ENCODE peak calls at places on chromosomes 2 and 18, in six cellular contexts. O, N, W, R, H and L are unnamed samples.
A peak's percentile ranks its signal among the peaks of the same experiment; 100 is the strongest.

GRCh38 chr2:199896617-199897016 is 14.5 kb upstream of the C2orf69 start:
- DNase-seq in O (no peak), N (no peak), W (no peak), R (no peak), H (no peak), L (no peak)

GRCh38 chr18:80147418-80148315 is 38.6 kb downstream of the ADNP2 start:
- DNase-seq in O (peak; percentile 80), N (peak; percentile 53), W (peak; percentile 85), R (peak; percentile 85), H (peak; percentile 84), L (peak; percentile 51)

GRCh38 chr2:64276417-64277095 is 132.3 kb upstream of the PELI1 start:
- DNase-seq in O (no peak), N (no peak), W (peak; percentile 58), R (no peak), H (no peak), L (peak; percentile 35)

GRCh38 chr18:45282101-45282812 is 333.0 kb upstream of the SLC14A2 start:
- DNase-seq in O (no peak), N (no peak), W (no peak), R (peak; percentile 1), H (no peak), L (no peak)

GRCh38 chr2:105521176-105521575 is 122.3 kb upstream of the FHL2 start:
- DNase-seq in O (no peak), N (no peak), W (peak; percentile 57), R (peak; percentile 45), H (no peak), L (peak; percentile 25)

GRCh38 chr2:11506611-11506969 is 27.3 kb upstream of the GREB1 start:
- DNase-seq in O (no peak), N (no peak), W (no peak), R (no peak), H (no peak), L (no peak)

GRCh38 chr2:45813003-45813601 is 161.6 kb downstream of the PRKCE start:
- DNase-seq in O (no peak), N (no peak), W (peak; percentile 62), R (peak; percentile 61), H (no peak), L (peak; percentile 29)

GRCh38 chr2:71619230-71619741 is 165.9 kb downstream of the DYSF start:
- DNase-seq in O (no peak), N (no peak), W (no peak), R (no peak), H (no peak), L (no peak)

GRCh38 chr2:237726401-237726830 is 72.2 kb upstream of the RBM44 start:
- DNase-seq in O (peak; percentile 60), N (no peak), W (peak; percentile 80), R (peak; percentile 84), H (peak; percentile 54), L (no peak)

GRCh38 chr2:185188656-185189055 is 549.9 kb upstream of the FSIP2 start:
- DNase-seq in O (no peak), N (no peak), W (no peak), R (no peak), H (no peak), L (peak; percentile 8)

GRCh38 chr2:187842978-187843847 is 289.0 kb upstream of the TFPI start:
- DNase-seq in O (peak; percentile 58), N (no peak), W (peak; percentile 86), R (peak; percentile 85), H (no peak), L (peak; percentile 80)

GRCh38 chr2:111898703-111899514 is 502 bp downstream of the MERTK start:
- DNase-seq in O (no peak), N (no peak), W (peak; percentile 11), R (peak; percentile 12), H (no peak), L (peak; percentile 68)

GRCh38 chr2:8154270-8154669 is 527.6 kb upstream of the ID2 start:
- DNase-seq in O (no peak), N (no peak), W (no peak), R (no peak), H (no peak), L (no peak)

GRCh38 chr2:37350034-37350433 is 5.6 kb downstream of the QPCT start:
- DNase-seq in O (no peak), N (no peak), W (no peak), R (peak; percentile 16), H (peak; percentile 9), L (no peak)

GRCh38 chr2:171344182-171344581 is 89.6 kb downstream of the METTL8 start:
- DNase-seq in O (no peak), N (no peak), W (no peak), R (no peak), H (no peak), L (no peak)

GRCh38 chr2:200466703-200467418 is 43.0 kb downstream of the KCTD18 start:
- DNase-seq in O (no peak), N (peak; percentile 38), W (peak; percentile 91), R (peak; percentile 95), H (no peak), L (no peak)

GRCh38 chr2:27198627-27199026 is 13.2 kb upstream of the ATRAID start:
- DNase-seq in O (no peak), N (no peak), W (no peak), R (no peak), H (no peak), L (no peak)

GRCh38 chr2:45797451-45798230 is 146.2 kb downstream of the PRKCE start:
- DNase-seq in O (no peak), N (no peak), W (no peak), R (no peak), H (no peak), L (peak; percentile 34)

GRCh38 chr2:68961380-68961779 is 8.7 kb upstream of the GKN2 start:
- DNase-seq in O (no peak), N (no peak), W (no peak), R (no peak), H (no peak), L (no peak)

GRCh38 chr2:44398243-44398897 is 36.6 kb downstream of the CAMKMT start:
- DNase-seq in O (no peak), N (no peak), W (no peak), R (no peak), H (no peak), L (peak; percentile 76)

GRCh38 chr2:196370386-196370785 is 199.0 kb upstream of the STK17B start:
- DNase-seq in O (no peak), N (no peak), W (no peak), R (no peak), H (no peak), L (no peak)

GRCh38 chr2:191100216-191100615 is 50.6 kb downstream of the STAT4 start:
- DNase-seq in O (no peak), N (no peak), W (no peak), R (no peak), H (no peak), L (no peak)

GRCh38 chr2:239136203-239136602 is 264.6 kb downstream of the HDAC4 start:
- DNase-seq in O (no peak), N (no peak), W (no peak), R (no peak), H (no peak), L (no peak)

GRCh38 chr18:34222025-34222395 is 2.7 kb downstream of the NOL4 start:
- DNase-seq in O (no peak), N (no peak), W (no peak), R (no peak), H (no peak), L (peak; percentile 60)
- H3K4me3 ChIP-seq in O (peak overlapping the region; percentile 52), N (no peak overlapping the region), W (no peak overlapping the region), R (peak overlapping the region; percentile 28), H (peak overlapping the region; percentile 27), L (peak overlapping the region; percentile 71)

GRCh38 chr2:225104971-225105370 is 62.7 kb upstream of the DOCK10 start:
- DNase-seq in O (peak; percentile 47), N (no peak), W (no peak), R (no peak), H (no peak), L (no peak)
- H3K4me3 ChIP-seq in O (no peak overlapping the region), N (no peak overlapping the region), W (no peak overlapping the region), R (no peak overlapping the region), H (no peak overlapping the region), L (no peak overlapping the region)

DNA sequence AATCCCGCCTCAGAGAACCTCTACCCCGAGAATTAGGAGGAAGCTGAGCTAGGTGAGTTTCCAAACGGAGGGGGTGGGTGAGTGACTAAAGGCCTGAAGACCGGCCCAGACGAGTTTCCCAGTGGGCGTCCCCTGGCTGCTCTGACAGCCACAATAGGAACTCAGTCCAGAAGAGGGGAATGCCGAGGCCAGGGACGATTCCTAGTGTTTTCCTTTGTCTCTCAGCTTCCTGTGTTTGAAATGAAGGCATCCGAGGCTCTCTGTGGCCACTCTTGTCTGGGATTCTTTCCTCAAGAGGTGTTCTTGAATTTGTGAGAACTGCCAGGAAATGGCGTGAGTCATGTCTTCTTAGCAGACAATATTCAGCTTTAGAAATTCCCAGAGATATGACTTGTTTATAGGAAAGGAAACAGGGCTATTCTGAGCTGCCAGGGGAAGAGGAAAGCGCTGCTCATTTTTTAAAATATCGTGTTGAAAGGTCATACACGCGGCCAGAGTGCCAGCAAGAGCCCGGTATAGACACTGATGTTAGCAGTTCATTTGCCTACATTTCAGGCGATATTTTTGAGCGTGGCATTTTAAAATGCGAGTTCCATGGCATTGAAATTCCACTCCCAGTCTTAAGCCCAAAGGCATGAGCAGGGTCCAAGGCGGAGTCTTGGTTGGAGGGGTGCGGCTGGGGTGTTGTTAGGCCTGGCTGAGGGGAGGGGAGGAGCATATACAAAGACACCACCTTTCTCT is 169.1 kb upstream of the KLF7 start:
- DNase-seq in O (peak; percentile 99), N (no peak), W (peak; percentile 100), R (peak; percentile 98), H (peak; percentile 14), L (peak; percentile 89)
- H3K4me3 ChIP-seq in O (peak overlapping the region; percentile 39), N (no peak overlapping the region), W (peak overlapping the region; percentile 44), R (peak overlapping the region; percentile 29), H (no peak overlapping the region), L (peak overlapping the region; percentile 33)

GRCh38 chr18:57437433-57437781 is 2.2 kb downstream of the ONECUT2 start:
- DNase-seq in O (no peak), N (no peak), W (no peak), R (no peak), H (no peak), L (peak; percentile 37)

GRCh38 chr18:57438669-57439616 is 3.8 kb downstream of the ONECUT2 start:
- DNase-seq in O (no peak), N (no peak), W (no peak), R (no peak), H (no peak), L (peak; percentile 46)

GRCh38 chr18:57436965-57437333 is 1.8 kb downstream of the ONECUT2 start:
- DNase-seq in O (no peak), N (no peak), W (no peak), R (no peak), H (no peak), L (no peak)

GRCh38 chr18:57439617-57439975 is 4.4 kb downstream of the ONECUT2 start:
- DNase-seq in O (no peak), N (no peak), W (no peak), R (no peak), H (no peak), L (peak; percentile 84)

DNA sequence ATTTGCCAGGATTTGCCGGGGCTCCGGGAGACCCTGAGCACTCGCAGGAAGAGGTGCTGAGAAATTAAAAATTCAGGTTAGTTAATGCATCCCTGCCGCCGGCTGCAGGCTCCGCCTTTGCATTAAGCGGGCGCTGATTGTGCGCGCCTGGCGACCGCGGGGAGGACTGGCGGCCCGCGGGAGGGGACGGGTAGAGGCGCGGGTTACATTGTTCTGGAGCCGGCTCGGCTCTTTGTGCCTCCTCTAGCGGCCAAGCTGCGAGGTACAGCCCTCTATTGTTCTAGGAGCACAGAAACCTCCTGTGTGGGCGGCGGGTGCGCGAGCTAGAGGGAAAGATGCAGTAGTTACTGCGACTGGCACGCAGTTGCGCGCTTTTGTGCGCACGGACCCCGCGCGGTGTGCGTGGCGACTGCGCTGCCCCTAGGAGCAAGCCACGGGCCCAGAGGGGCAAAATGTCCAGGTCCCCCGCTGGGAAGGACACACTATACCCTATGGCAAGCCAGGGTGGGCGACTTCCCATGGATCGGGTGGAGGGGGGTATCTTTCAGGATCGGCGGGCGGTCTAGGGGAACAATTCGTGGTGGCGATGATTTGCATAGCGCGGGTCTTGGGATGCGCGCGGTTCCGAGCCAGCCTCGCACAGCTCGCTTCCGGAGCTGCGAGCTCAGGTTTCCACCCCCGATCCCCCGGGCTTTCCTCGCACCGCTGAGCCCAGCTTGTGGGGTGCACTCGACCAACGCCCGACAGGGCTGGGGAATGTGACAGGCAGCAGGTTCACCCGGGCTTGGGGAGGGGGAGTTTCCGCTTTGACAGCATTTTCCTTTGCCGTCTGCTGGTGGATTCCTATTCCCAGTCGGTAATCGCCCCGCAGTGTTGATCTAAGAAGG is 2.9 kb downstream of the ONECUT2 start:
- DNase-seq in O (peak; percentile 37), N (no peak), W (peak; percentile 70), R (peak; percentile 57), H (peak; percentile 56), L (peak; percentile 97)
- H3K4me3 ChIP-seq in O (no peak overlapping the region), N (no peak overlapping the region), W (peak overlapping the region; percentile 10), R (peak overlapping the region; percentile 21), H (peak overlapping the region; percentile 56), L (peak overlapping the region; percentile 56)